ENCODE peak calls at places on chromosomes 16 and 17, in six cellular contexts. X is uterus, H is heart left ventricle, P is A549, A is H1, F is K562. Q is an unnamed sample.

GRCh38 chr17:38357488-38358123 is 6.0 kb downstream of the SOCS7 start:
- DNase-seq in X (no peak), H (no peak), P (no peak), A (no peak), F (no peak), Q (no peak)

GRCh38 chr17:40191237-40192208 is 14.3 kb downstream of the RAPGEFL1 start:
- DNase-seq in X (peak; percentile 86), H (peak; percentile 78), P (peak; percentile 86), A (peak; percentile 70), F (peak; percentile 86), Q (peak; percentile 82)

GRCh38 chr16:83906690-83907089 is 7.8 kb downstream of the MLYCD start:
- DNase-seq in X (no peak), H (no peak), P (no peak), A (no peak), F (no peak), Q (no peak)

GRCh38 chr17:28497931-28498330 is 8.2 kb upstream of the FOXN1 start:
- DNase-seq in X (no peak), H (no peak), P (no peak), A (no peak), F (no peak), Q (peak; percentile 38)

GRCh38 chr16:75256871-75257343 is 5.5 kb upstream of the BCAR1 start:
- DNase-seq in X (peak; percentile 62), H (peak; percentile 56), P (no peak), A (no peak), F (no peak), Q (no peak)

GRCh38 chr17:43732961-43733360 is 25.6 kb downstream of the SOST start:
- DNase-seq in X (no peak), H (no peak), P (no peak), A (no peak), F (no peak), Q (no peak)

GRCh38 chr17:7021993-7022778 is 664 bp upstream of the BCL6B start:
- DNase-seq in X (peak; percentile 75), H (peak; percentile 83), P (peak; percentile 78), A (no peak), F (peak; percentile 84), Q (peak; percentile 72)

GRCh38 chr16:30722916-30723315 is 23.9 kb downstream of the SRCAP start:
- DNase-seq in X (no peak), H (no peak), P (no peak), A (no peak), F (no peak), Q (no peak)

GRCh38 chr17:78538033-78538776 is 39.0 kb downstream of the DNAH17 start:
- DNase-seq in X (no peak), H (no peak), P (no peak), A (no peak), F (no peak), Q (no peak)

GRCh38 chr16:31023252-31023602 is 10.1 kb upstream of the STX4 start:
- DNase-seq in X (no peak), H (no peak), P (no peak), A (no peak), F (no peak), Q (no peak)

GRCh38 chr17:74380959-74381808 is 13.9 kb downstream of the GPR142 start:
- DNase-seq in X (no peak), H (no peak), P (no peak), A (no peak), F (no peak), Q (peak; percentile 8)

GRCh38 chr16:72139908-72140307 is 32.0 kb downstream of the PMFBP1 start:
- DNase-seq in X (no peak), H (no peak), P (no peak), A (no peak), F (no peak), Q (no peak)

GRCh38 chr17:82217530-82218204 is 5.0 kb upstream of the CCDC57 start:
- DNase-seq in X (no peak), H (peak; percentile 78), P (peak; percentile 83), A (no peak), F (peak; percentile 81), Q (no peak)

GRCh38 chr16:88084881-88085280 is 133.6 kb downstream of the BANP start:
- DNase-seq in X (no peak), H (no peak), P (no peak), A (no peak), F (no peak), Q (no peak)

GRCh38 chr16:2824626-2825025 is 5.5 kb upstream of the ZG16B start:
- DNase-seq in X (no peak), H (no peak), P (no peak), A (no peak), F (no peak), Q (no peak)

GRCh38 chr16:55257971-55258613 is 65.9 kb upstream of the IRX6 start:
- DNase-seq in X (no peak), H (peak; percentile 39), P (peak; percentile 51), A (peak; percentile 57), F (peak; percentile 71), Q (peak; percentile 35)

GRCh38 chr17:47692895-47693666 is 880 bp upstream of the TBKBP1 start:
- DNase-seq in X (no peak), H (no peak), P (no peak), A (no peak), F (peak; percentile 37), Q (peak; percentile 48)

GRCh38 chr16:426115-426905 is 861 bp downstream of the RAB11FIP3 start:
- DNase-seq in X (no peak), H (no peak), P (no peak), A (no peak), F (peak; percentile 24), Q (peak; percentile 32)

GRCh38 chr17:75060434-75061054 is 13.5 kb downstream of the KCTD2 start:
- DNase-seq in X (no peak), H (peak; percentile 54), P (no peak), A (no peak), F (no peak), Q (peak; percentile 91)

GRCh38 chr17:83106913-83107655 is 27.7 kb downstream of the METRNL start:
- DNase-seq in X (no peak), H (no peak), P (no peak), A (no peak), F (no peak), Q (no peak)

GRCh38 chr16:4053663-4054479 is 62.4 kb downstream of the ADCY9 start:
- DNase-seq in X (peak; percentile 45), H (no peak), P (peak; percentile 29), A (no peak), F (no peak), Q (no peak)

DNA sequence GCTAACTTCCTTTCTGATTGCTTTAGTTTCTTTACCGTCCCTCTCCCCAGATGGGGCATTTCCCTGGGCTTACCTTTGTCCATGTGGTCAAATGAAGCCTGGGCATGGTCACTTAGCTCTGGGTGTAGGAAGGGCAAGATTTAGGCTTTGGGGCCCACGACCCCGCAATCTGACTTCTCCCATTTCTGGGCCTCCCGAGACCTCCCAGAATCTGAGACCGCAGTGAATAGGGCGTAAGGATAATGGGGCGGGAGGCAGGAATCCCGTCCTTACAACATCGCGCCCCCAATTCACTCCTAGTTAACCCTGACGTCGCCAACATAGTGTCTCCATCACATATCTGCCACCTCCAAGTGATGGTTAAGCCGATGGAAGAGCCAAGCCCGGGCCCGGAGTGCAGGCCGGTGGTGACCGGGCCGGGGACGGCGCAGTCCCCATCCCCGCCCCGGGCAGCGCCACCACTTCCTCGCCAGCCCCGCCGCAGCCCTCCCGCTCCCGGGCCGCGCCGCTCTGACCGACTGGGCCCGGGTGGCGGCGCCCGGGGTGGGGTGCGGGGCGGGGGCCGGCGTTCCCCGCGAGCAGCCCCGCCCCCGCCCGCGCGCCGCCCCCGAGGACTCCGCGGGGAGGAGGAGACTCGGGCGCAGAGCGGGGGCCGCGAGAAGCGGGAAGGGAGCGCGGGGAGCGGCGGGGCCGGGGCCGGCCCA is at the start of gene RHBDL3:
- DNase-seq in X (peak; percentile 50), H (no peak), P (no peak), A (no peak), F (no peak), Q (no peak)
- TF ChIP-seq POLR2A in X (no peak), H (no peak), P (no peak), A (no peak), F (no peak), Q (no peak)

GRCh38 chr17:50944054-50944901 is 78.1 kb upstream of the TOB1 start:
- DNase-seq in X (peak; percentile 66), H (peak; percentile 90), P (peak; percentile 97), A (no peak), F (peak; percentile 97), Q (peak; percentile 79)
- TF ChIP-seq POLR2A in X (peak; percentile 8), H (peak; percentile 69), P (peak; percentile 98), A (no peak), F (peak; percentile 80), Q (no peak)

GRCh38 chr17:4184811-4185210 is 41.8 kb downstream of the CYB5D2 start:
- DNase-seq in X (no peak), H (no peak), P (no peak), A (no peak), F (no peak), Q (no peak)

GRCh38 chr17:4185656-4186055 is 42.7 kb downstream of the CYB5D2 start:
- DNase-seq in X (no peak), H (no peak), P (no peak), A (no peak), F (no peak), Q (no peak)

GRCh38 chr17:4188076-4188475 is 45.1 kb downstream of the CYB5D2 start:
- DNase-seq in X (no peak), H (no peak), P (no peak), A (no peak), F (no peak), Q (no peak)

GRCh38 chr17:4187076-4187475 is 44.1 kb downstream of the CYB5D2 start:
- DNase-seq in X (peak; percentile 77), H (no peak), P (no peak), A (no peak), F (no peak), Q (no peak)

DNA sequence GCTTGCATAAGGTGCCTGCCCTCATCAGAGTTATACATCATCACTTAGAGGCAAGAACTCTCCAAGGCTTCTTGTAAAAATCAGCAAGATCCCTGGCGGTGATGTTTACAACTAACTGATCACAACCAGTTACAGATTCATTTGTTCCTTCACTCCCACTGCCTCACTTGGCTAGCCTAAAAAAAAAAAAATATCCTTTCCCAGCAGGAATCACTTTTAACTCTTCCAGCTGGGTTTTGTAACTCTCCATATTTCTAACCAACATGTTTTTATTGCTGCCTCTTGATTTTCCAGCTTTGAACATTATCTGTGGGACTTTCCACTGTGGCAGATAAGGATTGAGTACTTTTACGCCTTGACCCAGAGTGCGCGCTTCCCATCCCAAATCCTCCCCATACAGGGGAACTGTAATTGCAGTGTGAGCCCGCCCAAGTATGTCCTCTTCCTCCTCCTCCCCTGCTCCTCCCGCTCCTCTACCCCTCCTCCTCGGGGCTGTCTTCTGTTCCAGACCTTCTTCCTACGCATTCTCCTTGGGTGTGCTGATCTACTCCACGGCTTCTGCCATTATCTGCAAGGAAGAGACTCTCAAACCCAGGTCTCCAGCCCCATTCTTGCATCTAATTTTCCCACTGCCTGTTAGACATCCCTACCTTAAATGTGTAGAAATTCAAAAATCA is 43.4 kb downstream of the CYB5D2 start:
- DNase-seq in X (peak; percentile 88), H (peak; percentile 50), P (no peak), A (no peak), F (no peak), Q (no peak)
- TF ChIP-seq POLR2A in X (no peak), H (no peak), P (no peak), A (no peak), F (no peak), Q (no peak)

DNA sequence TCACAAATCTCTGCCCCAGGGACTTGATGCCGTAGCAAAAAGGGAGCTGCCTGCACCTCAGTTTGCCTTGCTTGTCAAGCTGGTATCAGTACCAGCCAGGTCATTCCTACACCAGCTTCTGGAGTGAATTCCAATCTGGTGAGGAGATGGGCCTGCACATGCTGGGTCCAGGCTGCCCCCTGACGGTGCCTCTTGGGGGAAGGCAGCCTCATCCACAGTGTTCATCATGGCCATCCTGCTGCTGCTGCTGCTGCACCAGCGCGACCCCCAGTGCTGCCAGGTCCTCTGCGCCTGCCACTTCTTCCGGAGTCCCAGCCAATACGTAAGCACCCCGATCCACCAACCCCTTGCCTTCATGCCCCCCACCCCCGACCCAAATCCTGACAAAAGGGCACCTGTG is 8.3 kb downstream of the MRPL27 start:
- DNase-seq in X (no peak), H (no peak), P (no peak), A (no peak), F (no peak), Q (no peak)
- TF ChIP-seq POLR2A in X (no peak), H (no peak), P (no peak), A (peak; percentile 18), F (no peak), Q (no peak)

Q was measured in thyroid gland.